ENCODE peak calls at places on chromosome 4, in nine cellular contexts. S is activated CD8-positive, alpha-beta memory T cell treated with anti-CD3 and anti-CD28 coated beads for 4 hours; W is NCI-H2081; F is T-helper 17 cell; L is neuronal stem cell; Y is BJ; U is T-helper 2 cell; T is GM23248; C is putamen. H is an unnamed sample.

GRCh38 chr4:151573945-151574344 is 165.0 kb downstream of the FHIP1A start:
- DNase-seq in S (no peak), W (no peak), F (no peak), L (no peak), Y (no peak), U (no peak), T (peak; percentile 28), C (no peak), H (no peak)

GRCh38 chr4:101393256-101393655 is 45.9 kb upstream of the PPP3CA start:
- DNase-seq in S (no peak), W (no peak), F (no peak), L (no peak), Y (peak; percentile 9), U (no peak), T (peak; percentile 64), C (no peak), H (no peak)

GRCh38 chr4:10063544-10064300 is 42.4 kb upstream of the SLC2A9 start:
- DNase-seq in S (no peak), W (peak; percentile 48), F (no peak), L (peak; percentile 41), Y (peak; percentile 9), U (no peak), T (peak; percentile 88), C (peak; percentile 81), H (peak; percentile 54)

GRCh38 chr4:123599920-123600394 is 203.4 kb downstream of the SPRY1 start:
- DNase-seq in S (peak; percentile 18), W (peak; percentile 61), F (peak; percentile 20), L (peak; percentile 35), Y (no peak), U (no peak), T (peak; percentile 10), C (peak; percentile 66), H (no peak)

GRCh38 chr4:133969202-133969873 is 232.3 kb downstream of the PABPC4L start:
- DNase-seq in S (no peak), W (peak; percentile 13), F (no peak), L (no peak), Y (no peak), U (no peak), T (peak; percentile 2), C (no peak), H (no peak)

GRCh38 chr4:5798447-5798846 is 87.4 kb downstream of the EVC start:
- DNase-seq in S (no peak), W (no peak), F (no peak), L (no peak), Y (no peak), U (no peak), T (peak; percentile 28), C (no peak), H (no peak)

GRCh38 chr4:153034681-153035080 is 98.6 kb downstream of the FHDC1 start:
- DNase-seq in S (no peak), W (no peak), F (no peak), L (peak; percentile 59), Y (no peak), U (no peak), T (no peak), C (no peak), H (no peak)

GRCh38 chr4:42570221-42570620 is 86.7 kb downstream of the ATP8A1 start:
- DNase-seq in S (no peak), W (peak; percentile 22), F (no peak), L (peak; percentile 32), Y (no peak), U (no peak), T (no peak), C (peak; percentile 91), H (no peak)

H was measured in thoracic aorta.